ENCODE peak calls at places on chromosomes 5 and 9, in six cellular contexts. Q, P, Y, O, R and N are unnamed samples.

GRCh38 chr5:16508730-16509531 is 43.3 kb upstream of the ZNF622 start:
- DNase-seq in Q (no peak), P (no peak), Y (peak; percentile 85), O (peak; percentile 94), R (peak; percentile 74), N (no peak)

GRCh38 chr5:181133083-181133482 is 2.1 kb upstream of the OR2V1 start:
- DNase-seq in Q (no peak), P (no peak), Y (no peak), O (no peak), R (peak; percentile 22), N (no peak)

GRCh38 chr9:37971107-37971459 is 67.2 kb upstream of the SLC25A51 start:
- DNase-seq in Q (no peak), P (no peak), Y (no peak), O (no peak), R (peak; percentile 24), N (no peak)

GRCh38 chr9:136614372-136614922 is 48.3 kb upstream of the EGFL7 start:
- DNase-seq in Q (peak; percentile 29), P (no peak), Y (peak; percentile 45), O (no peak), R (no peak), N (no peak)

GRCh38 chr9:101398930-101399640 is 434 bp downstream of the ZNF189 start:
- DNase-seq in Q (no peak), P (no peak), Y (peak; percentile 26), O (peak; percentile 15), R (peak; percentile 57), N (no peak)

GRCh38 chr5:54742417-54742889 is 224.9 kb downstream of the SNX18 start:
- DNase-seq in Q (no peak), P (no peak), Y (peak; percentile 44), O (no peak), R (peak; percentile 84), N (no peak)

GRCh38 chr5:169190860-169191259 is 110.1 kb downstream of the SLIT3 start:
- DNase-seq in Q (no peak), P (no peak), Y (no peak), O (no peak), R (no peak), N (no peak)

GRCh38 chr5:43425965-43426364 is 13.8 kb upstream of the CCL28 start:
- DNase-seq in Q (no peak), P (no peak), Y (no peak), O (no peak), R (peak; percentile 82), N (no peak)

GRCh38 chr5:140591747-140592372 is 27.2 kb downstream of the SLC35A4 start:
- DNase-seq in Q (no peak), P (no peak), Y (no peak), O (no peak), R (no peak), N (no peak)

GRCh38 chr9:137705443-137705863 is 86.6 kb downstream of the EHMT1 start:
- DNase-seq in Q (no peak), P (no peak), Y (no peak), O (no peak), R (no peak), N (no peak)

GRCh38 chr5:132815454-132815853 is 2.4 kb downstream of the SOWAHA start:
- DNase-seq in Q (no peak), P (no peak), Y (no peak), O (no peak), R (no peak), N (no peak)

GRCh38 chr5:1152156-1152555 is 40.3 kb upstream of the SLC12A7 start:
- DNase-seq in Q (no peak), P (peak; percentile 19), Y (no peak), O (no peak), R (no peak), N (no peak)

GRCh38 chr5:93192107-93192506 is 388.9 kb downstream of the NR2F1-AS1 start:
- DNase-seq in Q (no peak), P (no peak), Y (no peak), O (no peak), R (no peak), N (no peak)

GRCh38 chr9:127194881-127195713 is 69.5 kb upstream of the GARNL3 start:
- DNase-seq in Q (no peak), P (no peak), Y (no peak), O (peak; percentile 22), R (no peak), N (no peak)

GRCh38 chr9:134360897-134361296 is 34.6 kb downstream of the RXRA start:
- DNase-seq in Q (no peak), P (no peak), Y (no peak), O (no peak), R (no peak), N (no peak)

GRCh38 chr5:108881133-108881532 is 133.4 kb downstream of the FER start:
- DNase-seq in Q (no peak), P (no peak), Y (no peak), O (no peak), R (no peak), N (no peak)

GRCh38 chr5:151132959-151133358 is 24.6 kb downstream of the ANXA6 start:
- DNase-seq in Q (no peak), P (no peak), Y (no peak), O (no peak), R (no peak), N (no peak)

GRCh38 chr5:176810687-176811501 is 535 bp downstream of the UNC5A start:
- DNase-seq in Q (no peak), P (no peak), Y (no peak), O (no peak), R (no peak), N (no peak)

DNA sequence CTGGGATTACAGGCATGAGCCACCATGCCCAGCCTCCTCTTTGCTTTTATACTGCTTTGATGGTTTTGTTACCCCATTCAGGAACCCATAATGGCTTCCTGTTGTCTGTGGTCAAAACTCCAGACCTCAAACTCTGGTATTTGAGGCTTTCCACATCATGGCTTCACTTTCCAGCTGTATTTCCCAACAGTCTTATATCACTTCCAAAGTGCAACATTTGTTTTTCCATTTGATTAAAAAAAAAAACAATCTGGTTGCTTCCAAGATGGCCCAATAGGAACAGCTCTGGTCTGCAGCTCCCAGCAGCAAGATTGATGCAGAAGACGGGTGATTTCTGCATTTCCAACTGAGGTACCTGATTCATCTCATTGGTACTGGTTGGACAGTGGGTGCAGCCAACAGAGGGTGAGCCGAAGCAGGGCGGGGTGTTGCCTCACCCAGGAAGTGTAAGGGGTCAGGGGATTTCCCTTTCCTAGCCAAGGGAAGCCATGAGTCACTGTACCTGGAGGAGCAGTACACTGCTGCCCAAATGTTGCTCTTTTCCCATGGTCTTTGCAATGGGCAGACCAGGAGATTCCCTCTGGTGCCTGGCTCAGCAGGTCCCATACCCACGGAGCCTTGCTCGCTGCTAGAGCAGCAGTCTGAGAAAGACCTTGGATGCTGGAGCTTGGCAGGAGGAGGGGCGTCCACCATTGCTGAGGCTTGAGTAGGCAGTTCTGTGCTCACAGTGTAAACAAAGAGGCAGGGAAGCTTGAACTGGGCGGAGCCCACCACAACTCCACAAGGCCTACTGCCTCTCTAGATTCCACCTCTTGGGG is 458.4 kb downstream of the KDM4C start:
- DNase-seq in Q (no peak), P (no peak), Y (no peak), O (no peak), R (no peak), N (no peak)
- H3K27ac ChIP-seq in Q (no peak overlapping the region), P (no peak overlapping the region), Y (no peak overlapping the region), O (no peak overlapping the region), R (no peak overlapping the region), N (no peak overlapping the region)

DNA sequence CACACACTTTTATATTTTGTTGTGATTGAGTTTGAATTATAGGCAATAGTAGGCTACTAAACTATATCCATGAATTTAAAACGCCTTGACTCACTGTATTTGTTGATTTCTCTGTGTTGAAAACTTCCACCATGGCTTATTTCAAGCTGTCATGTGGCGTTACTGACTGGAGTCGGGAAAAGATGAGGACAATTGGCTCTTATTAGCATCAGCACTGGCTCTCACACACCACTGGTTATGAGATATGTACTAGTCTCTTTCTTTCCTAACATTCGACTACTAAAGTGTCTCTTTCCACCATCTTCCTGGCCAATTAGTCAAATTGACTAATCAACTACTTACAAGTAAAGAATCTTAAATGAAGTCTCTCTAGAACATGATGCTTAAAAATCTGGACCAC is 9.1 kb upstream of the DAB2 start:
- DNase-seq in Q (no peak), P (no peak), Y (no peak), O (no peak), R (no peak), N (no peak)
- TF ChIP-seq CTCF in Q (no peak), P (no peak), Y (no peak), O (no peak), R (no peak), N (no peak)

DNA sequence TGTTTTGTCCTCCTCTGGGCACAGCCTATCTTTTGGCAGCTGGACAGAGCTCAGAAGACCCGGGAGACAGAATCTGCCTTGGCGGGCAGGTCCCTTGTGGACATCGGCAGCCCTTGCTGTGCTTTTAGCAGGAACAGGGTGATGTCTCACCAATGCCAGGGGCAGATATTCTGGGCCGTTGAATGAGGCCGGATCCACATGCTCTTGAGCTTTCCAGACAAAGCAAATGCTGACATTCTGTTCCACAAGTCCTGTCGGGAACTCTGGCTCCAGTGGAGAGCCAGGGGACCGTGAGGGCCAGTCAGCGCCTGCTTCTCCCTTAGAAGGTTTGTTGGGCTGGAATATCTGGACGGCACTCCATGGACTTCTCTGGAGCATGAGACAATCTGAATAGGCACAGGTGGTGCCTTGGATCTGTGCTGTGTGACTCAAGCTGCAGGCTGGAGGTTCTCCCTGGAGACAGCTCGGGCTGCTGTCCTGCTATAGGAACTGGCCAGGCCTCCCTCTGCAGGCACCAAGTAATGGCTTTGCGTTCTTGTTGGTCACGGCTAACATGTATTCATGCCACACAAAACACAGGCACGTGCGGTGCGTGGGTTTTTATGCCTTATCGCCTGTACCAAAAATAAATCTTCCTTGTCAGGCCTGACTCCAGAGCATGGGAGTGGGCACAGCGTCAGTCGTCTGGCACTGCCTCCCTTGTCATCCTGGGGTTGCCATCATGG is 80.3 kb downstream of the GADD45G start:
- DNase-seq in Q (no peak), P (no peak), Y (no peak), O (peak; percentile 84), R (peak; percentile 16), N (peak; percentile 40)
- H3K27ac ChIP-seq in Q (peak overlapping the region; percentile 94), P (no peak overlapping the region), Y (no peak overlapping the region), O (peak overlapping the region; percentile 64), R (peak overlapping the region; percentile 61), N (no peak overlapping the region)

GRCh38 chr9:131477367-131477766 is 25.4 kb upstream of the POMT1 start:
- DNase-seq in Q (no peak), P (no peak), Y (no peak), O (no peak), R (no peak), N (no peak)

GRCh38 chr9:131476777-131477345 is 25.9 kb upstream of the POMT1 start:
- DNase-seq in Q (no peak), P (no peak), Y (no peak), O (peak; percentile 73), R (no peak), N (no peak)

GRCh38 chr9:131478911-131479310 is 23.8 kb upstream of the POMT1 start:
- DNase-seq in Q (no peak), P (no peak), Y (no peak), O (no peak), R (no peak), N (no peak)

GRCh38 chr9:131477816-131478419 is 24.8 kb upstream of the POMT1 start:
- DNase-seq in Q (no peak), P (no peak), Y (no peak), O (no peak), R (no peak), N (no peak)

DNA sequence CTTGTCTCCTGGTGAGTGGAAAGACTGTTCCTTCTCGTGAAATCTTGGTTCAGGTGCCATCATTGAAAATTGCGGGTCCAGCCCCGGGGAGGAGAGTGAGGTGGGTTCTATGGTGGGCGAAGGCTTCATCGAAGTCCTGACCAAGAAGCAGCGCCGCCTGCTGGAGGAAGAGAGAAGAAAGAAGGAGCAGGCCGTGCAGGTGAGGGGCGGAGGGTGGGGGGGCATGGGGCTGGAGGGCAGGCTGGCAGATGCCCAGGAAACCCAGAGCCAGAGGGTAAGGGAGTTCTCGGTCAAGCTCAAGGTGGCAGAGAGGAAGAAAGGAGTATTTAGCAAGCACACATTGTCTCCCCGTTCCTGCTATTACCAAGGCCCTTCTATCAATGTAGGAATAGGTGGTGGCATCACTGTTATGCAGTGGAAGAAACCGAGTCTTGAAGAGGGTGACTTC is 24.3 kb upstream of the POMT1 start:
- DNase-seq in Q (peak; percentile 81), P (peak; percentile 50), Y (peak; percentile 33), O (no peak), R (no peak), N (peak; percentile 61)
- TF ChIP-seq CTCF in Q (peak; percentile 74), P (peak; percentile 60), Y (peak; percentile 32), O (peak; percentile 45), R (peak; percentile 50), N (peak; percentile 32)